ENCODE peak calls at places on chromosomes 6 and 20, in ten cellular contexts. One of them, this sample, is unnamed.

GRCh38 chr6:20789162-20789561 is 254.9 kb downstream of the CDKAL1 start:
- DNase-seq in brain microvascular endothelial cell: no peak
- DNase-seq in ovary: no peak
- DNase-seq in activated naive CD4-positive, alpha-beta T cell treated with Interleukin-2 at 50 U/mL for 16 hours: no peak
- DNase-seq in GM03348: peak
- DNase-seq in DMS 273 treated with DMSO at 0.1 percent for 48 hours: no peak
- DNase-seq in hepatic stellate cell: no peak
- DNase-seq in prostate gland: no peak
- DNase-seq in NCI-H69: peak
- DNase-seq in posterior vena cava: no peak
- DNase-seq in this sample: no peak

GRCh38 chr6:96520039-96520850 is 1.4 kb upstream of the UFL1 start:
- DNase-seq in brain microvascular endothelial cell: peak
- DNase-seq in ovary: no peak
- DNase-seq in activated naive CD4-positive, alpha-beta T cell treated with Interleukin-2 at 50 U/mL for 16 hours: no peak
- DNase-seq in GM03348: no peak
- DNase-seq in DMS 273 treated with DMSO at 0.1 percent for 48 hours: no peak
- DNase-seq in hepatic stellate cell: no peak
- DNase-seq in prostate gland: peak
- DNase-seq in NCI-H69: peak
- DNase-seq in posterior vena cava: no peak
- DNase-seq in this sample: no peak

GRCh38 chr6:144675231-144675861 is 390.2 kb downstream of the UTRN start:
- DNase-seq in brain microvascular endothelial cell: peak
- DNase-seq in ovary: no peak
- DNase-seq in activated naive CD4-positive, alpha-beta T cell treated with Interleukin-2 at 50 U/mL for 16 hours: peak
- DNase-seq in GM03348: no peak
- DNase-seq in DMS 273 treated with DMSO at 0.1 percent for 48 hours: no peak
- DNase-seq in hepatic stellate cell: peak
- DNase-seq in prostate gland: no peak
- DNase-seq in NCI-H69: peak
- DNase-seq in posterior vena cava: no peak
- DNase-seq in this sample: peak

GRCh38 chr6:35064508-35065440 is 76.4 kb downstream of the TCP11 start:
- DNase-seq in brain microvascular endothelial cell: no peak
- DNase-seq in ovary: no peak
- DNase-seq in activated naive CD4-positive, alpha-beta T cell treated with Interleukin-2 at 50 U/mL for 16 hours: no peak
- DNase-seq in GM03348: no peak
- DNase-seq in DMS 273 treated with DMSO at 0.1 percent for 48 hours: no peak
- DNase-seq in hepatic stellate cell: no peak
- DNase-seq in prostate gland: no peak
- DNase-seq in NCI-H69: no peak
- DNase-seq in posterior vena cava: no peak
- DNase-seq in this sample: no peak

GRCh38 chr20:3739054-3739925 is 6.8 kb downstream of the HSPA12B start:
- DNase-seq in brain microvascular endothelial cell: no peak
- DNase-seq in ovary: no peak
- DNase-seq in activated naive CD4-positive, alpha-beta T cell treated with Interleukin-2 at 50 U/mL for 16 hours: no peak
- DNase-seq in GM03348: no peak
- DNase-seq in DMS 273 treated with DMSO at 0.1 percent for 48 hours: no peak
- DNase-seq in hepatic stellate cell: no peak
- DNase-seq in prostate gland: no peak
- DNase-seq in NCI-H69: peak
- DNase-seq in posterior vena cava: no peak
- DNase-seq in this sample: no peak

GRCh38 chr20:44092551-44093248 is 94.3 kb downstream of the JPH2 start:
- DNase-seq in brain microvascular endothelial cell: peak
- DNase-seq in ovary: no peak
- DNase-seq in activated naive CD4-positive, alpha-beta T cell treated with Interleukin-2 at 50 U/mL for 16 hours: peak
- DNase-seq in GM03348: peak
- DNase-seq in DMS 273 treated with DMSO at 0.1 percent for 48 hours: peak
- DNase-seq in hepatic stellate cell: peak
- DNase-seq in prostate gland: no peak
- DNase-seq in NCI-H69: no peak
- DNase-seq in posterior vena cava: no peak
- DNase-seq in this sample: no peak

GRCh38 chr6:12075067-12075563 is 63.0 kb downstream of the HIVEP1 start:
- DNase-seq in brain microvascular endothelial cell: no peak
- DNase-seq in ovary: no peak
- DNase-seq in activated naive CD4-positive, alpha-beta T cell treated with Interleukin-2 at 50 U/mL for 16 hours: no peak
- DNase-seq in GM03348: peak
- DNase-seq in DMS 273 treated with DMSO at 0.1 percent for 48 hours: no peak
- DNase-seq in hepatic stellate cell: no peak
- DNase-seq in prostate gland: no peak
- DNase-seq in NCI-H69: no peak
- DNase-seq in posterior vena cava: no peak
- DNase-seq in this sample: no peak

GRCh38 chr6:139436521-139437348 is 62.3 kb upstream of the CITED2 start:
- DNase-seq in brain microvascular endothelial cell: no peak
- DNase-seq in ovary: no peak
- DNase-seq in activated naive CD4-positive, alpha-beta T cell treated with Interleukin-2 at 50 U/mL for 16 hours: no peak
- DNase-seq in GM03348: no peak
- DNase-seq in DMS 273 treated with DMSO at 0.1 percent for 48 hours: no peak
- DNase-seq in hepatic stellate cell: peak
- DNase-seq in prostate gland: no peak
- DNase-seq in NCI-H69: peak
- DNase-seq in posterior vena cava: no peak
- DNase-seq in this sample: no peak

GRCh38 chr20:44491635-44492395 is 16.1 kb downstream of the TTPAL start:
- DNase-seq in brain microvascular endothelial cell: peak
- DNase-seq in ovary: peak
- DNase-seq in activated naive CD4-positive, alpha-beta T cell treated with Interleukin-2 at 50 U/mL for 16 hours: no peak
- DNase-seq in GM03348: peak
- DNase-seq in DMS 273 treated with DMSO at 0.1 percent for 48 hours: no peak
- DNase-seq in hepatic stellate cell: peak
- DNase-seq in prostate gland: no peak
- DNase-seq in NCI-H69: no peak
- DNase-seq in posterior vena cava: no peak
- DNase-seq in this sample: no peak

GRCh38 chr20:53741726-53742028 is 148.0 kb upstream of the ZNF217 start:
- DNase-seq in brain microvascular endothelial cell: no peak
- DNase-seq in ovary: no peak
- DNase-seq in activated naive CD4-positive, alpha-beta T cell treated with Interleukin-2 at 50 U/mL for 16 hours: no peak
- DNase-seq in GM03348: no peak
- DNase-seq in DMS 273 treated with DMSO at 0.1 percent for 48 hours: no peak
- DNase-seq in hepatic stellate cell: no peak
- DNase-seq in prostate gland: no peak
- DNase-seq in NCI-H69: no peak
- DNase-seq in posterior vena cava: no peak
- DNase-seq in this sample: no peak

GRCh38 chr6:40192516-40192915 is 258.3 kb upstream of the MOCS1 start:
- DNase-seq in brain microvascular endothelial cell: no peak
- DNase-seq in ovary: no peak
- DNase-seq in activated naive CD4-positive, alpha-beta T cell treated with Interleukin-2 at 50 U/mL for 16 hours: no peak
- DNase-seq in GM03348: no peak
- DNase-seq in DMS 273 treated with DMSO at 0.1 percent for 48 hours: no peak
- DNase-seq in hepatic stellate cell: no peak
- DNase-seq in prostate gland: no peak
- DNase-seq in NCI-H69: no peak
- DNase-seq in posterior vena cava: no peak
- DNase-seq in this sample: no peak

GRCh38 chr6:168102093-168102985 is 23.3 kb upstream of the FRMD1 start:
- DNase-seq in brain microvascular endothelial cell: no peak
- DNase-seq in ovary: no peak
- DNase-seq in activated naive CD4-positive, alpha-beta T cell treated with Interleukin-2 at 50 U/mL for 16 hours: no peak
- DNase-seq in GM03348: no peak
- DNase-seq in DMS 273 treated with DMSO at 0.1 percent for 48 hours: no peak
- DNase-seq in hepatic stellate cell: no peak
- DNase-seq in prostate gland: peak
- DNase-seq in NCI-H69: peak
- DNase-seq in posterior vena cava: peak
- DNase-seq in this sample: no peak

GRCh38 chr6:63589955-63590411 is 17.7 kb downstream of the LOC128125822 start:
- DNase-seq in brain microvascular endothelial cell: no peak
- DNase-seq in ovary: no peak
- DNase-seq in activated naive CD4-positive, alpha-beta T cell treated with Interleukin-2 at 50 U/mL for 16 hours: no peak
- DNase-seq in GM03348: no peak
- DNase-seq in DMS 273 treated with DMSO at 0.1 percent for 48 hours: no peak
- DNase-seq in hepatic stellate cell: no peak
- DNase-seq in prostate gland: no peak
- DNase-seq in NCI-H69: peak
- DNase-seq in posterior vena cava: no peak
- DNase-seq in this sample: no peak

GRCh38 chr6:13908955-13909381 is 15.8 kb upstream of the RNF182 start:
- DNase-seq in brain microvascular endothelial cell: peak
- DNase-seq in ovary: peak
- DNase-seq in activated naive CD4-positive, alpha-beta T cell treated with Interleukin-2 at 50 U/mL for 16 hours: peak
- DNase-seq in GM03348: peak
- DNase-seq in DMS 273 treated with DMSO at 0.1 percent for 48 hours: no peak
- DNase-seq in hepatic stellate cell: peak
- DNase-seq in prostate gland: peak
- DNase-seq in NCI-H69: peak
- DNase-seq in posterior vena cava: no peak
- DNase-seq in this sample: peak

GRCh38 chr20:14512856-14513255 is 175.4 kb upstream of the FLRT3 start:
- DNase-seq in brain microvascular endothelial cell: no peak
- DNase-seq in ovary: no peak
- DNase-seq in activated naive CD4-positive, alpha-beta T cell treated with Interleukin-2 at 50 U/mL for 16 hours: no peak
- DNase-seq in GM03348: no peak
- DNase-seq in DMS 273 treated with DMSO at 0.1 percent for 48 hours: no peak
- DNase-seq in hepatic stellate cell: no peak
- DNase-seq in prostate gland: no peak
- DNase-seq in NCI-H69: peak
- DNase-seq in posterior vena cava: no peak
- DNase-seq in this sample: no peak

GRCh38 chr6:113825776-113826175 is 31.4 kb upstream of the MARCKS start:
- DNase-seq in brain microvascular endothelial cell: peak
- DNase-seq in ovary: peak
- DNase-seq in activated naive CD4-positive, alpha-beta T cell treated with Interleukin-2 at 50 U/mL for 16 hours: no peak
- DNase-seq in GM03348: peak
- DNase-seq in DMS 273 treated with DMSO at 0.1 percent for 48 hours: peak
- DNase-seq in hepatic stellate cell: peak
- DNase-seq in prostate gland: peak
- DNase-seq in NCI-H69: peak
- DNase-seq in posterior vena cava: peak
- DNase-seq in this sample: no peak

GRCh38 chr20:20820104-20820503 is 107.7 kb upstream of the RALGAPA2 start:
- DNase-seq in brain microvascular endothelial cell: no peak
- DNase-seq in ovary: no peak
- DNase-seq in activated naive CD4-positive, alpha-beta T cell treated with Interleukin-2 at 50 U/mL for 16 hours: no peak
- DNase-seq in GM03348: peak
- DNase-seq in DMS 273 treated with DMSO at 0.1 percent for 48 hours: no peak
- DNase-seq in hepatic stellate cell: peak
- DNase-seq in prostate gland: no peak
- DNase-seq in NCI-H69: peak
- DNase-seq in posterior vena cava: no peak
- DNase-seq in this sample: no peak

GRCh38 chr6:146352163-146352562 is 191.5 kb upstream of the RAB32 start:
- DNase-seq in brain microvascular endothelial cell: no peak
- DNase-seq in ovary: no peak
- DNase-seq in activated naive CD4-positive, alpha-beta T cell treated with Interleukin-2 at 50 U/mL for 16 hours: no peak
- DNase-seq in GM03348: no peak
- DNase-seq in DMS 273 treated with DMSO at 0.1 percent for 48 hours: no peak
- DNase-seq in hepatic stellate cell: no peak
- DNase-seq in prostate gland: no peak
- DNase-seq in NCI-H69: no peak
- DNase-seq in posterior vena cava: no peak
- DNase-seq in this sample: no peak

GRCh38 chr6:142627474-142627873 is 317.5 kb downstream of the HIVEP2 start:
- DNase-seq in brain microvascular endothelial cell: no peak
- DNase-seq in ovary: no peak
- DNase-seq in activated naive CD4-positive, alpha-beta T cell treated with Interleukin-2 at 50 U/mL for 16 hours: no peak
- DNase-seq in GM03348: no peak
- DNase-seq in DMS 273 treated with DMSO at 0.1 percent for 48 hours: no peak
- DNase-seq in hepatic stellate cell: no peak
- DNase-seq in prostate gland: no peak
- DNase-seq in NCI-H69: no peak
- DNase-seq in posterior vena cava: no peak
- DNase-seq in this sample: no peak

GRCh38 chr6:136174510-136174909 is 75.6 kb downstream of the MTFR2 start:
- DNase-seq in brain microvascular endothelial cell: peak
- DNase-seq in ovary: no peak
- DNase-seq in activated naive CD4-positive, alpha-beta T cell treated with Interleukin-2 at 50 U/mL for 16 hours: no peak
- DNase-seq in GM03348: no peak
- DNase-seq in DMS 273 treated with DMSO at 0.1 percent for 48 hours: no peak
- DNase-seq in hepatic stellate cell: no peak
- DNase-seq in prostate gland: no peak
- DNase-seq in NCI-H69: no peak
- DNase-seq in posterior vena cava: no peak
- DNase-seq in this sample: no peak

GRCh38 chr6:1385129-1386042 is 4.0 kb upstream of the FOXF2 start:
- DNase-seq in brain microvascular endothelial cell: no peak
- DNase-seq in ovary: no peak
- DNase-seq in activated naive CD4-positive, alpha-beta T cell treated with Interleukin-2 at 50 U/mL for 16 hours: no peak
- DNase-seq in GM03348: no peak
- DNase-seq in DMS 273 treated with DMSO at 0.1 percent for 48 hours: no peak
- DNase-seq in hepatic stellate cell: no peak
- DNase-seq in prostate gland: no peak
- DNase-seq in NCI-H69: no peak
- DNase-seq in posterior vena cava: no peak
- DNase-seq in this sample: no peak

GRCh38 chr6:168157272-168158007 is 78.4 kb upstream of the FRMD1 start:
- DNase-seq in brain microvascular endothelial cell: peak
- DNase-seq in ovary: no peak
- DNase-seq in activated naive CD4-positive, alpha-beta T cell treated with Interleukin-2 at 50 U/mL for 16 hours: no peak
- DNase-seq in GM03348: peak
- DNase-seq in DMS 273 treated with DMSO at 0.1 percent for 48 hours: no peak
- DNase-seq in hepatic stellate cell: peak
- DNase-seq in prostate gland: peak
- DNase-seq in NCI-H69: no peak
- DNase-seq in posterior vena cava: no peak
- DNase-seq in this sample: no peak

GRCh38 chr6:5335020-5335419 is 73.7 kb downstream of the FARS2 start:
- DNase-seq in brain microvascular endothelial cell: no peak
- DNase-seq in ovary: no peak
- DNase-seq in activated naive CD4-positive, alpha-beta T cell treated with Interleukin-2 at 50 U/mL for 16 hours: no peak
- DNase-seq in GM03348: no peak
- DNase-seq in DMS 273 treated with DMSO at 0.1 percent for 48 hours: no peak
- DNase-seq in hepatic stellate cell: no peak
- DNase-seq in prostate gland: no peak
- DNase-seq in NCI-H69: peak
- DNase-seq in posterior vena cava: no peak
- DNase-seq in this sample: no peak

GRCh38 chr20:39698706-39699211 is 736.6 kb downstream of the DHX35 start:
- DNase-seq in brain microvascular endothelial cell: no peak
- DNase-seq in ovary: no peak
- DNase-seq in activated naive CD4-positive, alpha-beta T cell treated with Interleukin-2 at 50 U/mL for 16 hours: no peak
- DNase-seq in GM03348: no peak
- DNase-seq in DMS 273 treated with DMSO at 0.1 percent for 48 hours: no peak
- DNase-seq in hepatic stellate cell: no peak
- DNase-seq in prostate gland: no peak
- DNase-seq in NCI-H69: no peak
- DNase-seq in posterior vena cava: no peak
- DNase-seq in this sample: no peak

GRCh38 chr6:13924146-13924948 is 405 bp upstream of the RNF182 start:
- DNase-seq in brain microvascular endothelial cell: peak
- DNase-seq in ovary: peak
- DNase-seq in activated naive CD4-positive, alpha-beta T cell treated with Interleukin-2 at 50 U/mL for 16 hours: no peak
- DNase-seq in GM03348: peak
- DNase-seq in DMS 273 treated with DMSO at 0.1 percent for 48 hours: no peak
- DNase-seq in hepatic stellate cell: peak
- DNase-seq in prostate gland: peak
- DNase-seq in NCI-H69: peak
- DNase-seq in posterior vena cava: peak
- DNase-seq in this sample: peak

GRCh38 chr6:127119361-127120108 is 1.1 kb downstream of the RSPO3 start:
- DNase-seq in brain microvascular endothelial cell: no peak
- DNase-seq in ovary: peak
- DNase-seq in activated naive CD4-positive, alpha-beta T cell treated with Interleukin-2 at 50 U/mL for 16 hours: no peak
- DNase-seq in GM03348: peak
- DNase-seq in DMS 273 treated with DMSO at 0.1 percent for 48 hours: no peak
- DNase-seq in hepatic stellate cell: no peak
- DNase-seq in prostate gland: no peak
- DNase-seq in NCI-H69: peak
- DNase-seq in posterior vena cava: peak
- DNase-seq in this sample: peak

GRCh38 chr6:78995346-78995745 is 82.7 kb downstream of the PHIP start:
- DNase-seq in brain microvascular endothelial cell: no peak
- DNase-seq in ovary: no peak
- DNase-seq in activated naive CD4-positive, alpha-beta T cell treated with Interleukin-2 at 50 U/mL for 16 hours: no peak
- DNase-seq in GM03348: no peak
- DNase-seq in DMS 273 treated with DMSO at 0.1 percent for 48 hours: no peak
- DNase-seq in hepatic stellate cell: no peak
- DNase-seq in prostate gland: no peak
- DNase-seq in NCI-H69: no peak
- DNase-seq in posterior vena cava: no peak
- DNase-seq in this sample: no peak

GRCh38 chr20:31842471-31843157 is 2.8 kb downstream of the FOXS1 start:
- DNase-seq in brain microvascular endothelial cell: peak
- DNase-seq in ovary: peak
- DNase-seq in activated naive CD4-positive, alpha-beta T cell treated with Interleukin-2 at 50 U/mL for 16 hours: no peak
- DNase-seq in GM03348: peak
- DNase-seq in DMS 273 treated with DMSO at 0.1 percent for 48 hours: no peak
- DNase-seq in hepatic stellate cell: peak
- DNase-seq in prostate gland: no peak
- DNase-seq in NCI-H69: peak
- DNase-seq in posterior vena cava: peak
- DNase-seq in this sample: no peak

This sample was measured in T-helper 2 cell treated with Interferon-gamma antibody and Interleukin-4, amounts not matched to agents 5 μg/mL and 100 μg/mL, for 36 hours.